ENCODE peak calls at places on chromosome 13, in six cellular contexts. Y, T, X, F, E and R are unnamed samples.

GRCh38 chr13:71638728-71639127 is 228.3 kb downstream of the DACH1 start:
- DNase-seq in Y (no peak), T (no peak), X (no peak), F (no peak), E (no peak), R (no peak)

GRCh38 chr13:110916671-110917142 is 1.8 kb upstream of the ANKRD10 start:
- DNase-seq in Y (no peak), T (no peak), X (no peak), F (no peak), E (no peak), R (no peak)

GRCh38 chr13:33340631-33341030 is 55.1 kb upstream of the STARD13 start:
- DNase-seq in Y (no peak), T (no peak), X (no peak), F (no peak), E (no peak), R (no peak)

GRCh38 chr13:39565036-39565949 is 37.7 kb downstream of the LHFPL6 start:
- DNase-seq in Y (peak), T (peak), X (no peak), F (peak), E (no peak), R (peak)

GRCh38 chr13:50576156-50576555 is 267.3 kb downstream of the DLEU7 start:
- DNase-seq in Y (no peak), T (no peak), X (no peak), F (no peak), E (no peak), R (no peak)

GRCh38 chr13:35514166-35514565 is 37.7 kb upstream of the MAB21L1 start:
- DNase-seq in Y (no peak), T (no peak), X (no peak), F (no peak), E (no peak), R (no peak)

GRCh38 chr13:111251646-111252448 is 68.6 kb upstream of the TEX29 start:
- DNase-seq in Y (peak), T (no peak), X (no peak), F (no peak), E (no peak), R (no peak)

GRCh38 chr13:42654760-42655159 is 80.8 kb downstream of the TNFSF11 start:
- DNase-seq in Y (no peak), T (no peak), X (no peak), F (no peak), E (no peak), R (no peak)

GRCh38 chr13:80345771-80346510 is 5.0 kb upstream of the SPRY2 start:
- DNase-seq in Y (no peak), T (no peak), X (no peak), F (no peak), E (no peak), R (no peak)

GRCh38 chr13:67829641-67830040 is 599.5 kb upstream of the PCDH9 start:
- DNase-seq in Y (no peak), T (no peak), X (no peak), F (no peak), E (no peak), R (no peak)

GRCh38 chr13:38641164-38641948 is 45.5 kb upstream of the FREM2 start:
- DNase-seq in Y (no peak), T (no peak), X (no peak), F (no peak), E (peak), R (no peak)

GRCh38 chr13:95524270-95524901 is 28.1 kb upstream of the CLDN10 start:
- DNase-seq in Y (no peak), T (no peak), X (no peak), F (no peak), E (no peak), R (no peak)

GRCh38 chr13:45441633-45442032 is 23.1 kb upstream of the COG3 start:
- DNase-seq in Y (peak), T (peak), X (no peak), F (no peak), E (no peak), R (peak)

GRCh38 chr13:90386090-90386489 is 961.4 kb upstream of the MIR17HG start:
- DNase-seq in Y (no peak), T (no peak), X (no peak), F (no peak), E (no peak), R (no peak)

GRCh38 chr13:95023405-95023804 is 277.8 kb downstream of the ABCC4 start:
- DNase-seq in Y (no peak), T (no peak), X (no peak), F (no peak), E (no peak), R (no peak)

GRCh38 chr13:89514534-89515312 is 1832.8 kb upstream of the MIR17HG start:
- DNase-seq in Y (peak), T (peak), X (no peak), F (peak), E (no peak), R (peak)

GRCh38 chr13:100063333-100063732 is 25.6 kb upstream of the PCCA start:
- DNase-seq in Y (no peak), T (no peak), X (no peak), F (no peak), E (no peak), R (no peak)
- TF ChIP-seq JUN in Y (no peak), T (no peak), X (no peak), F (no peak), E (no peak), R (no peak)

GRCh38 chr13:26372747-26373146 is 118.8 kb downstream of the CDK8 start:
- DNase-seq in Y (no peak), T (no peak), X (no peak), F (no peak), E (no peak), R (no peak)
- TF ChIP-seq JUN in Y (no peak), T (no peak), X (no peak), F (no peak), E (no peak), R (no peak)

GRCh38 chr13:113051641-113052040 is 54.0 kb upstream of the F7 start:
- DNase-seq in Y (no peak), T (no peak), X (no peak), F (no peak), E (no peak), R (no peak)

GRCh38 chr13:113052206-113052605 is 53.4 kb upstream of the F7 start:
- DNase-seq in Y (no peak), T (no peak), X (no peak), F (no peak), E (no peak), R (no peak)

GRCh38 chr13:113049981-113050380 is 55.6 kb upstream of the F7 start:
- DNase-seq in Y (no peak), T (no peak), X (no peak), F (no peak), E (no peak), R (no peak)

GRCh38 chr13:113049521-113049941 is 56.1 kb upstream of the F7 start:
- DNase-seq in Y (no peak), T (no peak), X (no peak), F (no peak), E (no peak), R (no peak)

DNA sequence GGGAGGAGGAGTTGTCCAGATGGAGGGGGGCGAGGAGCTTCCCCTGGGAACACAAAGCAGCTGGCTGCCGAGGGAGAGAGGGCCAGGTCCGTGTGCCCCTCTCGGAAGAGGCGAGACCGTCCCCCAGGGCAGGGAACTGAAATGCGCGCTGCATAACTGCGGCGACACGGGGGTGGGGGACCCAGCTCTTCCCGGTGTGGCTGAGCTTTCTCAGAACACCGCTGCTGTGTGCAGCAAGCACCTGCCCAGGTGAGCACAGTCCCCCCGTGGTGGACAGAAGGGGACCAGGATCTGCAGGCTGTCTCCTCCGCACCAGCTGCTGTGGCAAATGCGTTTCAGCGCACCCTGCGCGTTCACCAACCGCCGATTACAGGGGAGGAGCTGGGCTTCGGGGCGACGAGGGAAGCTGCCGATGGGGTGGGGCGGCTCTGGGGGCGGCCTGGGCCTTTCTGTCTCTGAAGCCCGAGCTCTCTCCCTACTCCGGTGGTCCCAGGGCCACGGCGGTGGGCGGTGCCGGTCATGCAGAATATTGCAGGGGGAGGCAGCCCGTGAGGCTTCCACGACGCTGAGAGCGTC is 54.6 kb upstream of the F7 start:
- DNase-seq in Y (no peak), T (no peak), X (no peak), F (no peak), E (no peak), R (no peak)
- TF ChIP-seq JUN in Y (no peak), T (no peak), X (no peak), F (no peak), E (no peak), R (no peak)

GRCh38 chr13:84481958-84482357 is 599.7 kb upstream of the SLITRK1 start:
- DNase-seq in Y (no peak), T (no peak), X (no peak), F (no peak), E (no peak), R (no peak)
- TF ChIP-seq JUN in Y (no peak), T (no peak), X (no peak), F (no peak), E (no peak), R (no peak)

GRCh38 chr13:47027797-47028437 is 131.1 kb upstream of the HTR2A start:
- DNase-seq in Y (no peak), T (no peak), X (no peak), F (no peak), E (no peak), R (no peak)
- TF ChIP-seq JUN in Y (no peak), T (no peak), X (no peak), F (no peak), E (no peak), R (no peak)

GRCh38 chr13:114032121-114032799 is 58.4 kb upstream of the C13orf46 start:
- DNase-seq in Y (peak), T (no peak), X (no peak), F (no peak), E (no peak), R (peak)
- TF ChIP-seq JUN in Y (peak), T (no peak), X (no peak), F (no peak), E (no peak), R (no peak)

GRCh38 chr13:77417897-77418296 is 91.0 kb upstream of the MYCBP2 start:
- DNase-seq in Y (no peak), T (no peak), X (no peak), F (no peak), E (no peak), R (no peak)

GRCh38 chr13:77422724-77423123 is 95.8 kb upstream of the MYCBP2 start:
- DNase-seq in Y (no peak), T (no peak), X (no peak), F (no peak), E (no peak), R (no peak)

GRCh38 chr13:77415253-77416127 is 88.6 kb upstream of the MYCBP2 start:
- DNase-seq in Y (no peak), T (no peak), X (no peak), F (no peak), E (no peak), R (no peak)

DNA sequence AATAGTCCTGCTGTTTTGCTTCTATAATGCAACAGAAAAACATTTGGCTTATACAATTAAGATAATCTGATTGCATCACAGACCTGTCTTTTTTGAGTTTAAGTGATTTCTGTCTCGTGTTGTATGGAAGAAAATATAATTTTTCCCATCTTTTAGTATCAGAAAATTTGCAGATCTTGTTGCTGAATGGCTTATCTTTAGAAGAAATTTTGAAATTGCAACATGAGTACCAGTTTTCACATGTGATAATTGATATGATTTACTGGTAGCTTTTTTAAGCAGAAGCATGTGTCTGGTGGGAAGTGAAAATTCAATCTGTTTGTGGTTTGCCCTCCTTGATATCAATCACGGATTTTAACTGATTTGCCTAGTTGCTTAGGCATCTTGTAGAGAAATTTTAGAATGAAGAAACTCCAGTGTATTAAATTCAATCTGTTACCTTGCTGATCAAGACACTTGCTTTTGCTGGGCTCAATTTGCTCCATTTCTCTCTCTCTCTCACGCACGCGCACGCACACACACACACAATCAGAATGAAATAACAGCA is 89.8 kb upstream of the MYCBP2 start:
- DNase-seq in Y (no peak), T (no peak), X (no peak), F (no peak), E (no peak), R (no peak)
- TF ChIP-seq JUN in Y (no peak), T (no peak), X (no peak), F (no peak), E (no peak), R (no peak)

DNA sequence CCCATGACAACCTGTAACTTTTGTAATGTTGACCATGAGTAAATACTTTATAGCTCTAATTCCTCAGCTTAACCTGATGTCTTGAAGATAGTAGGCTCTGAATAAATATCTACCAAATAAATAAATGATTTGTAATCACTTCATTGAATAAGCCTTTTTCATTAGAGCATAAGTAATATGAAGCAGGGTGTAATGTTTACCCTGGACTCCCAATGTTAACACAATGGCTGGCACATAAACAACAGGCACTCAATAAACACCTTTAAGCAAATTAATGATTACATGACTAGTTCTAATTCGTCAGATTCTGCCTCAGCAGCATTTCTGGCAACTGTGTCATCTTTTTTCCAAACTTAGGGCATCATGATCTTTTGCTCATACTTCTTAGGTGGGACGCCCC is 396.3 kb downstream of the LIG4 start:
- DNase-seq in Y (no peak), T (no peak), X (no peak), F (no peak), E (no peak), R (no peak)
- TF ChIP-seq JUN in Y (no peak), T (no peak), X (no peak), F (no peak), E (no peak), R (no peak)